ENCODE peak calls at places on chromosomes 5 and 9, in eight cellular contexts. G is activated gamma-delta T cell treated with Interleukin-2 at 50 U/mL for 16 hours; K is NB4; T is fibroblast of the conjunctiva; I is renal cortical epithelial cell; Z is GF-D8; A is Jurkat, Clone E6-1; O is pancreas. M is an unnamed sample.

GRCh38 chr5:123089572-123089970 is 530 bp downstream of the PRDM6 start:
- DNase-seq in G (no peak), I (no peak), K (no peak), T (no peak), A (no peak), Z (no peak), O (no peak), M (no peak)

GRCh38 chr9:14395300-14396082 is 81.5 kb upstream of the NFIB start:
- DNase-seq in O (no peak), T (no peak), K (no peak), G (no peak), A (no peak), Z (no peak), I (no peak), M (no peak)

GRCh38 chr5:65818592-65818991 is 96.6 kb downstream of the NLN start:
- DNase-seq in T (no peak), K (no peak), A (no peak), Z (no peak), G (no peak), I (peak), O (no peak), M (no peak)

GRCh38 chr5:174935854-174936474 is 211.6 kb downstream of the MSX2 start:
- DNase-seq in Z (no peak), O (peak), A (peak), G (peak), I (peak), K (peak), T (peak), M (peak)

GRCh38 chr5:71770381-71770780 is 51.3 kb downstream of the CARTPT start:
- DNase-seq in Z (no peak), K (no peak), A (no peak), O (no peak), T (no peak), G (no peak), I (no peak), M (no peak)

GRCh38 chr9:113507256-113507655 is 43.7 kb downstream of the RGS3 start:
- DNase-seq in G (no peak), Z (no peak), A (no peak), T (no peak), I (no peak), O (no peak), K (no peak), M (no peak)

GRCh38 chr5:122192883-122193496 is 63.6 kb downstream of the ZNF474 start:
- DNase-seq in O (peak), G (no peak), I (peak), T (peak), K (peak), A (peak), Z (no peak), M (no peak)

GRCh38 chr9:75612754-75613153 is 277.7 kb upstream of the PCSK5 start:
- DNase-seq in T (no peak), O (no peak), Z (no peak), I (no peak), A (no peak), K (no peak), G (no peak), M (no peak)

GRCh38 chr9:21812415-21812814 is 10.0 kb downstream of the MTAP start:
- DNase-seq in I (peak), K (no peak), A (no peak), Z (no peak), T (no peak), O (no peak), G (no peak), M (no peak)

GRCh38 chr9:36149197-36149596 is 12.7 kb downstream of the GLIPR2 start:
- DNase-seq in I (peak), Z (no peak), O (no peak), T (no peak), A (no peak), G (no peak), K (no peak), M (no peak)

GRCh38 chr9:90830977-90831376 is 29.4 kb downstream of the SYK start:
- DNase-seq in T (no peak), Z (no peak), O (no peak), K (no peak), I (no peak), G (no peak), A (no peak), M (no peak)

GRCh38 chr9:111118256-111118950 is 80.1 kb upstream of the LPAR1 start:
- DNase-seq in A (no peak), I (peak), G (no peak), T (no peak), Z (no peak), O (no peak), K (no peak), M (no peak)

GRCh38 chr9:98255578-98256296 is at the start of gene TBC1D2:
- DNase-seq in K (peak), T (peak), G (peak), O (peak), Z (peak), A (peak), I (peak), M (peak)

GRCh38 chr5:55037816-55038379 is 13.8 kb downstream of the GZMK start:
- DNase-seq in O (no peak), I (no peak), K (no peak), Z (no peak), A (no peak), T (no peak), G (no peak), M (no peak)

GRCh38 chr9:73152953-73153352 is 1.3 kb downstream of the ANXA1 start:
- DNase-seq in K (peak), O (no peak), T (no peak), I (no peak), A (no peak), Z (peak), G (no peak), M (no peak)

GRCh38 chr5:170474489-170475266 is 29.1 kb upstream of the KCNIP1 start:
- DNase-seq in Z (no peak), I (no peak), K (no peak), A (no peak), T (no peak), G (no peak), O (no peak), M (no peak)

GRCh38 chr9:35277649-35278359 is 116.0 kb downstream of the UNC13B start:
- DNase-seq in K (no peak), A (no peak), G (no peak), I (no peak), T (peak), O (no peak), Z (no peak), M (no peak)

GRCh38 chr5:17000296-17000939 is 64.3 kb upstream of the MYO10 start:
- DNase-seq in O (no peak), I (peak), K (no peak), Z (no peak), G (no peak), A (no peak), T (peak), M (no peak)

GRCh38 chr9:117825609-117826347 is 121.6 kb downstream of the TLR4 start:
- DNase-seq in O (no peak), G (peak), Z (peak), I (no peak), T (no peak), K (peak), A (peak), M (no peak)

GRCh38 chr5:157548513-157549282 is 26.9 kb downstream of the ADAM19 start:
- DNase-seq in K (no peak), G (no peak), I (peak), T (peak), O (no peak), A (no peak), Z (no peak), M (no peak)

GRCh38 chr9:33778700-33779351 is 16.5 kb upstream of the PRSS3 start:
- DNase-seq in T (peak), I (peak), K (peak), Z (no peak), G (peak), O (peak), A (peak), M (peak)

GRCh38 chr9:134947265-134947955 is 29.7 kb upstream of the FCN1 start:
- DNase-seq in Z (no peak), A (no peak), G (no peak), I (no peak), K (no peak), T (no peak), O (no peak), M (no peak)